ENCODE peak calls at places on chromosomes 1 and 21, in four cellular contexts. B, V, I and S are unnamed samples.

GRCh38 chr1:209870151-209870831 is 42.5 kb downstream of the UTP25 start:
- DNase-seq in V (no peak), B (no peak), I (no peak), S (no peak)

GRCh38 chr1:203439086-203439620 is 36.5 kb upstream of the PRELP start:
- DNase-seq in B (no peak), V (no peak), I (no peak), S (no peak)

GRCh38 chr1:39852876-39853275 is 30.4 kb downstream of the TRIT1 start:
- DNase-seq in I (no peak), B (no peak), V (no peak), S (no peak)

GRCh38 chr21:45074048-45074817 is at the start of gene ADARB1:
- DNase-seq in B (no peak), I (peak; percentile 26), V (peak; percentile 90), S (peak; percentile 34)

GRCh38 chr1:236176337-236177336 is 34.3 kb downstream of the GPR137B start:
- DNase-seq in B (no peak), V (no peak), I (no peak), S (no peak)

GRCh38 chr1:7476861-7477534 is 294.1 kb upstream of the VAMP3 start:
- DNase-seq in B (no peak), V (no peak), I (no peak), S (no peak)

GRCh38 chr1:95375201-95375600 is 141.2 kb downstream of the RWDD3 start:
- DNase-seq in I (no peak), V (no peak), B (no peak), S (no peak)

GRCh38 chr1:244273845-244274619 is 177.7 kb downstream of the ADSS2 start:
- DNase-seq in B (no peak), V (peak; percentile 95), I (peak; percentile 97), S (peak; percentile 43)

GRCh38 chr1:166235728-166236127 is 68.9 kb upstream of the FAM78B start:
- DNase-seq in V (no peak), B (no peak), I (no peak), S (no peak)

GRCh38 chr1:47578862-47579419 is 141.1 kb downstream of the FOXD2 start:
- DNase-seq in I (no peak), V (no peak), B (no peak), S (no peak)

GRCh38 chr1:12296623-12297022 is 66.8 kb downstream of the VPS13D start:
- DNase-seq in I (no peak), V (peak; percentile 70), B (no peak), S (no peak)

GRCh38 chr1:44808938-44809917 is 905 bp downstream of the BTBD19 start:
- DNase-seq in V (peak; percentile 43), B (peak; percentile 93), I (no peak), S (no peak)

GRCh38 chr1:2976180-2976562 is 45.1 kb upstream of the ACTRT2 start:
- DNase-seq in B (no peak), V (no peak), I (no peak), S (no peak)

GRCh38 chr21:35989185-35989735 is 71.1 kb downstream of the SETD4 start:
- DNase-seq in V (peak; percentile 76), B (no peak), I (no peak), S (no peak)

GRCh38 chr1:30323841-30324240 is 399.5 kb downstream of the MATN1 start:
- DNase-seq in B (no peak), I (no peak), V (no peak), S (no peak)

GRCh38 chr1:119040906-119041305 is 52.8 kb upstream of the TBX15 start:
- DNase-seq in I (peak; percentile 21), B (no peak), V (peak; percentile 63), S (no peak)

GRCh38 chr1:53070621-53071020 is 8.6 kb downstream of the PODN start:
- DNase-seq in B (no peak), V (no peak), I (no peak), S (no peak)

GRCh38 chr1:93180723-93181613 is at the start of gene CCDC18:
- DNase-seq in B (peak; percentile 65), I (peak; percentile 50), V (no peak), S (no peak)

GRCh38 chr1:107649023-107649422 is 316.0 kb downstream of the VAV3 start:
- DNase-seq in I (no peak), B (no peak), V (no peak), S (no peak)

GRCh38 chr21:25509862-25510261 is 97.4 kb downstream of the MRPL39 start:
- DNase-seq in B (no peak), V (no peak), I (no peak), S (no peak)

GRCh38 chr1:206941766-206942418 is 4.4 kb downstream of the PIGR start:
- DNase-seq in B (no peak), I (no peak), V (no peak), S (no peak)

GRCh38 chr1:35568975-35569395 is 4.1 kb upstream of the TFAP2E start:
- DNase-seq in B (peak; percentile 19), V (peak; percentile 89), I (peak; percentile 55), S (peak; percentile 54)

GRCh38 chr1:35447278-35447677 is 109.9 kb downstream of the KIAA0319L start:
- DNase-seq in I (no peak), V (no peak), B (peak; percentile 71), S (no peak)

GRCh38 chr1:163583782-163584181 is 262.0 kb downstream of the NUF2 start:
- DNase-seq in V (no peak), I (no peak), B (no peak), S (no peak)